ENCODE peak calls at places on chromosomes 5 and 9, in seven cellular contexts. One of them, this sample, is unnamed.

GRCh38 chr9:134623408-134624066 is 18.1 kb upstream of the COL5A1 start:
- DNase-seq in WERI-Rb-1: peak; percentile 3
- DNase-seq in HL-60: no peak
- DNase-seq in spleen: peak; percentile 42
- DNase-seq in neural progenitor cell: no peak
- DNase-seq in GM23338: no peak
- DNase-seq in AG04450: no peak
- DNase-seq in this sample: no peak

GRCh38 chr9:6584881-6585597 is 60.5 kb downstream of the GLDC start:
- DNase-seq in neural progenitor cell: peak; percentile 6
- DNase-seq in AG04450: no peak
- DNase-seq in spleen: no peak
- DNase-seq in HL-60: no peak
- DNase-seq in GM23338: peak; percentile 46
- DNase-seq in WERI-Rb-1: no peak
- DNase-seq in this sample: no peak

GRCh38 chr9:18208166-18209059 is 265.5 kb upstream of the ADAMTSL1 start:
- DNase-seq in HL-60: peak; percentile 6
- DNase-seq in WERI-Rb-1: peak; percentile 48
- DNase-seq in spleen: no peak
- DNase-seq in neural progenitor cell: peak; percentile 76
- DNase-seq in AG04450: no peak
- DNase-seq in GM23338: peak; percentile 88
- DNase-seq in this sample: no peak

GRCh38 chr5:55868846-55869245 is 17.7 kb downstream of the IL31RA start:
- DNase-seq in WERI-Rb-1: no peak
- DNase-seq in HL-60: no peak
- DNase-seq in AG04450: peak; percentile 91
- DNase-seq in spleen: no peak
- DNase-seq in GM23338: no peak
- DNase-seq in neural progenitor cell: no peak
- DNase-seq in this sample: no peak

GRCh38 chr5:115070737-115071136 is 99.0 kb downstream of the TRIM36 start:
- DNase-seq in GM23338: no peak
- DNase-seq in HL-60: no peak
- DNase-seq in WERI-Rb-1: no peak
- DNase-seq in neural progenitor cell: no peak
- DNase-seq in spleen: no peak
- DNase-seq in AG04450: no peak
- DNase-seq in this sample: no peak

GRCh38 chr9:79362100-79363081 is 209.4 kb upstream of the TLE4 start:
- DNase-seq in spleen: no peak
- DNase-seq in WERI-Rb-1: no peak
- DNase-seq in AG04450: no peak
- DNase-seq in HL-60: no peak
- DNase-seq in GM23338: peak; percentile 47
- DNase-seq in neural progenitor cell: no peak
- DNase-seq in this sample: no peak

GRCh38 chr9:130933114-130934046 is 5.7 kb downstream of the FIBCD1 start:
- DNase-seq in GM23338: peak; percentile 55
- DNase-seq in HL-60: no peak
- DNase-seq in AG04450: no peak
- DNase-seq in WERI-Rb-1: no peak
- DNase-seq in neural progenitor cell: no peak
- DNase-seq in spleen: no peak
- DNase-seq in this sample: no peak

GRCh38 chr9:69045821-69046220 is 10.3 kb downstream of the FXN start:
- DNase-seq in spleen: no peak
- DNase-seq in HL-60: no peak
- DNase-seq in WERI-Rb-1: no peak
- DNase-seq in AG04450: no peak
- DNase-seq in neural progenitor cell: no peak
- DNase-seq in GM23338: no peak
- DNase-seq in this sample: no peak

GRCh38 chr9:37229882-37230482 is 109.6 kb downstream of the ZCCHC7 start:
- DNase-seq in HL-60: no peak
- DNase-seq in GM23338: no peak
- DNase-seq in WERI-Rb-1: no peak
- DNase-seq in neural progenitor cell: no peak
- DNase-seq in spleen: no peak
- DNase-seq in AG04450: no peak
- DNase-seq in this sample: no peak

GRCh38 chr9:131872702-131873101 is 132.8 kb upstream of the RAPGEF1 start:
- DNase-seq in spleen: peak; percentile 56
- DNase-seq in GM23338: no peak
- DNase-seq in HL-60: no peak
- DNase-seq in AG04450: no peak
- DNase-seq in neural progenitor cell: no peak
- DNase-seq in WERI-Rb-1: no peak
- DNase-seq in this sample: no peak

GRCh38 chr5:19975795-19976194 is 12.2 kb downstream of the CDH18 start:
- DNase-seq in neural progenitor cell: no peak
- DNase-seq in spleen: no peak
- DNase-seq in WERI-Rb-1: no peak
- DNase-seq in GM23338: no peak
- DNase-seq in HL-60: no peak
- DNase-seq in AG04450: no peak
- DNase-seq in this sample: no peak

GRCh38 chr5:53503819-53504218 is 23.4 kb downstream of the FST start:
- DNase-seq in spleen: no peak
- DNase-seq in WERI-Rb-1: no peak
- DNase-seq in AG04450: no peak
- DNase-seq in neural progenitor cell: no peak
- DNase-seq in GM23338: no peak
- DNase-seq in HL-60: no peak
- DNase-seq in this sample: no peak

GRCh38 chr9:36327903-36328302 is 69.7 kb upstream of the GNE start:
- DNase-seq in spleen: no peak
- DNase-seq in neural progenitor cell: no peak
- DNase-seq in GM23338: no peak
- DNase-seq in HL-60: no peak
- DNase-seq in WERI-Rb-1: no peak
- DNase-seq in AG04450: no peak
- DNase-seq in this sample: no peak

GRCh38 chr9:2230362-2230761 is 215.2 kb downstream of the SMARCA2 start:
- DNase-seq in spleen: no peak
- DNase-seq in AG04450: no peak
- DNase-seq in GM23338: peak; percentile 14
- DNase-seq in HL-60: no peak
- DNase-seq in WERI-Rb-1: no peak
- DNase-seq in neural progenitor cell: no peak
- DNase-seq in this sample: no peak
- TF ChIP-seq CTCF in spleen: no peak
- TF ChIP-seq CTCF in AG04450: no peak
- TF ChIP-seq CTCF in GM23338: peak; percentile 46
- TF ChIP-seq CTCF in HL-60: no peak
- TF ChIP-seq CTCF in WERI-Rb-1: no peak
- TF ChIP-seq CTCF in neural progenitor cell: no peak
- TF ChIP-seq CTCF in this sample: no peak

GRCh38 chr5:169126376-169127043 is 174.4 kb downstream of the SLIT3 start:
- DNase-seq in GM23338: no peak
- DNase-seq in HL-60: no peak
- DNase-seq in WERI-Rb-1: no peak
- DNase-seq in spleen: no peak
- DNase-seq in AG04450: no peak
- DNase-seq in neural progenitor cell: no peak
- DNase-seq in this sample: no peak
- H3K27me3 ChIP-seq in GM23338: no peaks in the 10 kb centered on the region
- H3K27me3 ChIP-seq in HL-60: no peaks in the 10 kb centered on the region
- H3K27me3 ChIP-seq in WERI-Rb-1: peaks cover 74% of the 10 kb centered on the region
- H3K27me3 ChIP-seq in spleen: no peaks in the 10 kb centered on the region
- H3K27me3 ChIP-seq in AG04450: no peaks in the 10 kb centered on the region
- H3K27me3 ChIP-seq in neural progenitor cell: no peaks in the 10 kb centered on the region
- H3K27me3 ChIP-seq in this sample: no peaks in the 10 kb centered on the region

GRCh38 chr5:51958473-51958872 is 575.2 kb downstream of the ISL1 start:
- DNase-seq in HL-60: no peak
- DNase-seq in spleen: no peak
- DNase-seq in AG04450: no peak
- DNase-seq in WERI-Rb-1: no peak
- DNase-seq in neural progenitor cell: no peak
- DNase-seq in GM23338: no peak
- DNase-seq in this sample: no peak

GRCh38 chr5:51960617-51961115 is 577.4 kb downstream of the ISL1 start:
- DNase-seq in AG04450: no peak
- DNase-seq in GM23338: no peak
- DNase-seq in WERI-Rb-1: no peak
- DNase-seq in spleen: no peak
- DNase-seq in HL-60: no peak
- DNase-seq in neural progenitor cell: no peak
- DNase-seq in this sample: no peak

GRCh38 chr5:51961154-51961562 is 577.9 kb downstream of the ISL1 start:
- DNase-seq in neural progenitor cell: no peak
- DNase-seq in spleen: no peak
- DNase-seq in WERI-Rb-1: no peak
- DNase-seq in GM23338: peak; percentile 12
- DNase-seq in HL-60: no peak
- DNase-seq in AG04450: no peak
- DNase-seq in this sample: no peak
- TF ChIP-seq CTCF in neural progenitor cell: no peak
- TF ChIP-seq CTCF in spleen: no peak
- TF ChIP-seq CTCF in WERI-Rb-1: no peak
- TF ChIP-seq CTCF in GM23338: no peak
- TF ChIP-seq CTCF in HL-60: no peak
- TF ChIP-seq CTCF in AG04450: no peak
- TF ChIP-seq CTCF in this sample: no peak

DNA sequence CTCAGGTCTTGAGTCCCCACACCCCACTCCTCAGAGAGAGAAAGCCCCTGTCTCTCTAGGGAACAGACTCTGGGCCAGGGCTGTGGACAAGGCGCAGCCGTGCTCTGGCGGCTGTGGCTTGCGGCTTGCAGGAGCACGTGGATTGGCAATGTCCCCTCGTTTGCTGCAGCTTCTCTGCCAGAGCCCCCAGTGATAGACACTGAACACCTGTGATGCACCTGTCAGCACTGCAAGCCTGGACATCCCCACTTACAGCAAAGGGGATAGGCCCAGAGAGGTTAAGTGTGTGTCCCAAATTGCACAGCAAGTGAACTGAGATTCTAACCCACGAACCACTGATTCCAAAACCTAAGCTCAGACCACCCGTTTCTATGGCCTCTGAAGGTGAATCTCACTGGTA is 7.0 kb downstream of the GFI1B start:
- DNase-seq in HL-60: no peak
- DNase-seq in WERI-Rb-1: no peak
- DNase-seq in spleen: no peak
- DNase-seq in AG04450: no peak
- DNase-seq in neural progenitor cell: no peak
- DNase-seq in GM23338: no peak
- DNase-seq in this sample: no peak
- H3K27me3 ChIP-seq in HL-60: no peaks in the 10 kb centered on the region
- H3K27me3 ChIP-seq in WERI-Rb-1: no peaks in the 10 kb centered on the region
- H3K27me3 ChIP-seq in spleen: no peaks in the 10 kb centered on the region
- H3K27me3 ChIP-seq in AG04450: peaks cover 28% of the 10 kb centered on the region
- H3K27me3 ChIP-seq in neural progenitor cell: peaks cover 14% of the 10 kb centered on the region
- H3K27me3 ChIP-seq in GM23338: no peaks in the 10 kb centered on the region
- H3K27me3 ChIP-seq in this sample: no peaks in the 10 kb centered on the region